ENCODE peak calls at places on chromosomes 2 and 18, in four cellular contexts. One of them, this sample, is unnamed.

GRCh38 chr2:177264539-177265385 is at the start of gene NFE2L2:
- DNase-seq in activated T-cell treated with anti-CD3 and anti-CD28 coated beads, Interleukin-2, amount 50 U/mL, for 72 hours: peak
- DNase-seq in mucosa of gallbladder: peak
- DNase-seq in lower lobe of right lung: peak
- DNase-seq in this sample: peak

GRCh38 chr2:86487062-86487461 is 45.9 kb downstream of the KDM3A start:
- DNase-seq in activated T-cell treated with anti-CD3 and anti-CD28 coated beads, Interleukin-2, amount 50 U/mL, for 72 hours: no peak
- DNase-seq in mucosa of gallbladder: no peak
- DNase-seq in lower lobe of right lung: no peak
- DNase-seq in this sample: no peak

GRCh38 chr2:238497610-238498005 is 70.9 kb downstream of the ASB1 start:
- DNase-seq in activated T-cell treated with anti-CD3 and anti-CD28 coated beads, Interleukin-2, amount 50 U/mL, for 72 hours: no peak
- DNase-seq in mucosa of gallbladder: no peak
- DNase-seq in lower lobe of right lung: no peak
- DNase-seq in this sample: peak

GRCh38 chr2:134177351-134177931 is 76.4 kb upstream of the MGAT5 start:
- DNase-seq in activated T-cell treated with anti-CD3 and anti-CD28 coated beads, Interleukin-2, amount 50 U/mL, for 72 hours: no peak
- DNase-seq in mucosa of gallbladder: peak
- DNase-seq in lower lobe of right lung: no peak
- DNase-seq in this sample: no peak

GRCh38 chr18:47172476-47172875 is 3.7 kb downstream of the IER3IP1 start:
- DNase-seq in activated T-cell treated with anti-CD3 and anti-CD28 coated beads, Interleukin-2, amount 50 U/mL, for 72 hours: no peak
- DNase-seq in mucosa of gallbladder: no peak
- DNase-seq in lower lobe of right lung: no peak
- DNase-seq in this sample: no peak

GRCh38 chr2:146130290-146130689 is 1610.4 kb upstream of the ZEB2 start:
- DNase-seq in activated T-cell treated with anti-CD3 and anti-CD28 coated beads, Interleukin-2, amount 50 U/mL, for 72 hours: no peak
- DNase-seq in mucosa of gallbladder: no peak
- DNase-seq in lower lobe of right lung: no peak
- DNase-seq in this sample: no peak

GRCh38 chr18:76262956-76263955 is 231.8 kb downstream of the ZNF516 start:
- DNase-seq in activated T-cell treated with anti-CD3 and anti-CD28 coated beads, Interleukin-2, amount 50 U/mL, for 72 hours: no peak
- DNase-seq in mucosa of gallbladder: no peak
- DNase-seq in lower lobe of right lung: no peak
- DNase-seq in this sample: no peak

GRCh38 chr2:36343601-36344000 is 12.0 kb upstream of the CRIM1 start:
- DNase-seq in activated T-cell treated with anti-CD3 and anti-CD28 coated beads, Interleukin-2, amount 50 U/mL, for 72 hours: no peak
- DNase-seq in mucosa of gallbladder: no peak
- DNase-seq in lower lobe of right lung: no peak
- DNase-seq in this sample: no peak

GRCh38 chr2:41197781-41198180 is 745.9 kb upstream of the SLC8A1 start:
- DNase-seq in activated T-cell treated with anti-CD3 and anti-CD28 coated beads, Interleukin-2, amount 50 U/mL, for 72 hours: no peak
- DNase-seq in mucosa of gallbladder: no peak
- DNase-seq in lower lobe of right lung: no peak
- DNase-seq in this sample: no peak

GRCh38 chr2:105398522-105399206 is at the start of gene FHL2:
- DNase-seq in activated T-cell treated with anti-CD3 and anti-CD28 coated beads, Interleukin-2, amount 50 U/mL, for 72 hours: peak
- DNase-seq in mucosa of gallbladder: peak
- DNase-seq in lower lobe of right lung: peak
- DNase-seq in this sample: peak

GRCh38 chr18:78268226-78268625 is 711.4 kb upstream of the SALL3 start:
- DNase-seq in activated T-cell treated with anti-CD3 and anti-CD28 coated beads, Interleukin-2, amount 50 U/mL, for 72 hours: no peak
- DNase-seq in mucosa of gallbladder: no peak
- DNase-seq in lower lobe of right lung: no peak
- DNase-seq in this sample: no peak

GRCh38 chr2:174704061-174704460 is 60.2 kb downstream of the CHRNA1 start:
- DNase-seq in activated T-cell treated with anti-CD3 and anti-CD28 coated beads, Interleukin-2, amount 50 U/mL, for 72 hours: no peak
- DNase-seq in mucosa of gallbladder: no peak
- DNase-seq in lower lobe of right lung: no peak
- DNase-seq in this sample: no peak

GRCh38 chr2:74617123-74617522 is 31.0 kb downstream of the M1AP start:
- DNase-seq in activated T-cell treated with anti-CD3 and anti-CD28 coated beads, Interleukin-2, amount 50 U/mL, for 72 hours: no peak
- DNase-seq in mucosa of gallbladder: no peak
- DNase-seq in lower lobe of right lung: no peak
- DNase-seq in this sample: no peak